ENCODE peak calls at places on chromosomes 1 and 21, in four cellular contexts. One of them, this sample, is unnamed.
A peak's percentile ranks its signal among the peaks of the same experiment; 100 is the strongest.

GRCh38 chr1:115912116-115912515 is 64.2 kb upstream of the SLC22A15 start:
- DNase-seq in WTC11: no peak
- DNase-seq in K562: no peak
- DNase-seq in GM12878: no peak
- DNase-seq in this sample: peak; percentile 13

GRCh38 chr1:31785020-31785946 is 21.1 kb upstream of the ADGRB2 start:
- DNase-seq in WTC11: peak; percentile 7
- DNase-seq in K562: no peak
- DNase-seq in GM12878: no peak
- DNase-seq in this sample: no peak

GRCh38 chr21:44984792-44985440 is 45.1 kb downstream of the SLX9 start:
- DNase-seq in WTC11: peak; percentile 23
- DNase-seq in K562: peak; percentile 44
- DNase-seq in GM12878: no peak
- DNase-seq in this sample: peak; percentile 91

GRCh38 chr21:10425856-10426255 is 95.5 kb upstream of the TPTE start:
- DNase-seq in WTC11: no peak
- DNase-seq in K562: peak; percentile 13
- DNase-seq in GM12878: no peak
- DNase-seq in this sample: no peak

GRCh38 chr1:1806890-1807289 is 28.6 kb upstream of the NADK start:
- DNase-seq in WTC11: no peak
- DNase-seq in K562: no peak
- DNase-seq in GM12878: no peak
- DNase-seq in this sample: no peak

GRCh38 chr21:31873696-31874599 is 1.1 kb downstream of the HUNK start:
- DNase-seq in WTC11: peak; percentile 74
- DNase-seq in K562: peak; percentile 76
- DNase-seq in GM12878: no peak
- DNase-seq in this sample: no peak

GRCh38 chr1:7420706-7421105 is 350.4 kb upstream of the VAMP3 start:
- DNase-seq in WTC11: peak; percentile 5
- DNase-seq in K562: no peak
- DNase-seq in GM12878: no peak
- DNase-seq in this sample: no peak

GRCh38 chr1:25856856-25857255 is 2.4 kb downstream of the AUNIP start:
- DNase-seq in WTC11: no peak
- DNase-seq in K562: no peak
- DNase-seq in GM12878: no peak
- DNase-seq in this sample: no peak

GRCh38 chr1:234833646-234834045 is 223.7 kb upstream of the IRF2BP2 start:
- DNase-seq in WTC11: no peak
- DNase-seq in K562: no peak
- DNase-seq in GM12878: no peak
- DNase-seq in this sample: no peak

GRCh38 chr21:41119901-41120300 is 48.1 kb upstream of the BACE2 start:
- DNase-seq in WTC11: no peak
- DNase-seq in K562: no peak
- DNase-seq in GM12878: no peak
- DNase-seq in this sample: no peak

GRCh38 chr1:31798433-31799195 is 17.2 kb downstream of the SPOCD1 start:
- DNase-seq in WTC11: no peak
- DNase-seq in K562: no peak
- DNase-seq in GM12878: no peak
- DNase-seq in this sample: peak; percentile 16

GRCh38 chr1:99146129-99146848 is 118.0 kb upstream of the PLPPR4 start:
- DNase-seq in WTC11: no peak
- DNase-seq in K562: no peak
- DNase-seq in GM12878: no peak
- DNase-seq in this sample: no peak

GRCh38 chr1:210669951-210670350 is 341.2 kb downstream of the HHAT start:
- DNase-seq in WTC11: no peak
- DNase-seq in K562: no peak
- DNase-seq in GM12878: no peak
- DNase-seq in this sample: no peak

GRCh38 chr1:220962031-220962751 is 82.9 kb downstream of the HLX start:
- DNase-seq in WTC11: no peak
- DNase-seq in K562: no peak
- DNase-seq in GM12878: no peak
- DNase-seq in this sample: peak; percentile 35

GRCh38 chr1:63984257-63984626 is 210.4 kb downstream of the ROR1 start:
- DNase-seq in WTC11: no peak
- DNase-seq in K562: no peak
- DNase-seq in GM12878: no peak
- DNase-seq in this sample: no peak

GRCh38 chr1:51969038-51969705 is 21.3 kb downstream of the RAB3B start:
- DNase-seq in WTC11: no peak
- DNase-seq in K562: no peak
- DNase-seq in GM12878: no peak
- DNase-seq in this sample: peak; percentile 92

GRCh38 chr1:37741130-37741529 is 23.8 kb downstream of the EPHA10 start:
- DNase-seq in WTC11: no peak
- DNase-seq in K562: no peak
- DNase-seq in GM12878: no peak
- DNase-seq in this sample: no peak

GRCh38 chr1:234667891-234668576 is 58.1 kb upstream of the IRF2BP2 start:
- DNase-seq in WTC11: no peak
- DNase-seq in K562: no peak
- DNase-seq in GM12878: no peak
- DNase-seq in this sample: no peak

GRCh38 chr1:2314297-2314802 is 77.0 kb downstream of the MORN1 start:
- DNase-seq in WTC11: peak; percentile 84
- DNase-seq in K562: no peak
- DNase-seq in GM12878: no peak
- DNase-seq in this sample: peak; percentile 53

GRCh38 chr1:15220825-15221431 is 26.1 kb upstream of the FHAD1 start:
- DNase-seq in WTC11: no peak
- DNase-seq in K562: no peak
- DNase-seq in GM12878: no peak
- DNase-seq in this sample: peak; percentile 55
- TF ChIP-seq NR2C2 in WTC11: no peak
- TF ChIP-seq NR2C2 in K562: no peak
- TF ChIP-seq NR2C2 in GM12878: no peak
- TF ChIP-seq NR2C2 in this sample: no peak

GRCh38 chr1:202599669-202600431 is 110.4 kb downstream of the SYT2 start:
- DNase-seq in WTC11: peak; percentile 72
- DNase-seq in K562: peak; percentile 76
- DNase-seq in GM12878: no peak
- DNase-seq in this sample: peak; percentile 49
- TF ChIP-seq NR2C2 in WTC11: no peak
- TF ChIP-seq NR2C2 in K562: no peak
- TF ChIP-seq NR2C2 in GM12878: no peak
- TF ChIP-seq NR2C2 in this sample: no peak

GRCh38 chr1:4344065-4344753 is 310.2 kb upstream of the AJAP1 start:
- DNase-seq in WTC11: no peak
- DNase-seq in K562: no peak
- DNase-seq in GM12878: peak; percentile 9
- DNase-seq in this sample: no peak
- TF ChIP-seq NR2C2 in WTC11: no peak
- TF ChIP-seq NR2C2 in K562: no peak
- TF ChIP-seq NR2C2 in GM12878: no peak
- TF ChIP-seq NR2C2 in this sample: no peak

GRCh38 chr1:239898067-239898730 is 193.5 kb upstream of the FMN2 start:
- DNase-seq in WTC11: peak; percentile 80
- DNase-seq in K562: peak; percentile 75
- DNase-seq in GM12878: peak; percentile 12
- DNase-seq in this sample: peak; percentile 50
- TF ChIP-seq NR2C2 in WTC11: no peak
- TF ChIP-seq NR2C2 in K562: no peak
- TF ChIP-seq NR2C2 in GM12878: no peak
- TF ChIP-seq NR2C2 in this sample: no peak